ENCODE peak calls at places on chromosomes 1 and 21, in nine cellular contexts. T, W, F, H, G, K, L, X and Q are unnamed samples.

GRCh38 chr1:42765271-42765670 is 1.6 kb downstream of the P3H1 start:
- DNase-seq in T (no peak), W (no peak), F (no peak), H (no peak), G (no peak), K (no peak), L (no peak), X (no peak), Q (no peak)

GRCh38 chr1:110200666-110201065 is 9.4 kb upstream of the KCNC4 start:
- DNase-seq in T (no peak), W (no peak), F (no peak), H (no peak), G (no peak), K (no peak), L (no peak), X (no peak), Q (no peak)

GRCh38 chr1:19628879-19629278 is 15.2 kb upstream of the NBL1 start:
- DNase-seq in T (no peak), W (no peak), F (no peak), H (no peak), G (no peak), K (no peak), L (no peak), X (no peak), Q (no peak)

GRCh38 chr1:234908571-234908970 is 220.1 kb downstream of the TOMM20 start:
- DNase-seq in T (no peak), W (no peak), F (no peak), H (no peak), G (no peak), K (no peak), L (no peak), X (no peak), Q (no peak)

GRCh38 chr21:17780539-17780938 is 38.6 kb downstream of the C21orf91 start:
- DNase-seq in T (no peak), W (no peak), F (peak; percentile 27), H (no peak), G (no peak), K (no peak), L (peak; percentile 75), X (no peak), Q (no peak)

GRCh38 chr21:25936776-25937175 is 202.0 kb downstream of the GABPA start:
- DNase-seq in T (no peak), W (no peak), F (no peak), H (no peak), G (no peak), K (no peak), L (no peak), X (no peak), Q (no peak)

GRCh38 chr1:29281531-29281930 is 45.2 kb downstream of the PTPRU start:
- DNase-seq in T (no peak), W (no peak), F (no peak), H (no peak), G (no peak), K (no peak), L (no peak), X (no peak), Q (no peak)

GRCh38 chr1:233734456-233734855 is 120.5 kb downstream of the KCNK1 start:
- DNase-seq in T (no peak), W (no peak), F (no peak), H (no peak), G (no peak), K (no peak), L (no peak), X (no peak), Q (no peak)

GRCh38 chr1:41626616-41627375 is 142.3 kb upstream of the EDN2 start:
- DNase-seq in T (no peak), W (no peak), F (no peak), H (no peak), G (no peak), K (no peak), L (no peak), X (no peak), Q (no peak)
- H3K27ac ChIP-seq in T (no peak overlapping the region), W (no peak overlapping the region), F (no peak overlapping the region), H (no peak overlapping the region), G (no peak overlapping the region), K (no peak overlapping the region), L (no peak overlapping the region), X (no peak overlapping the region), Q (peak overlapping the region; percentile 2)

GRCh38 chr1:167940264-167940663 is 3.4 kb upstream of the MPC2 start:
- DNase-seq in T (no peak), W (no peak), F (no peak), H (no peak), G (no peak), K (no peak), L (no peak), X (no peak), Q (no peak)

GRCh38 chr1:167936930-167937708 is at the start of gene MPC2:
- DNase-seq in T (peak; percentile 10), W (peak; percentile 82), F (peak; percentile 38), H (peak; percentile 79), G (peak; percentile 24), K (peak; percentile 36), L (peak; percentile 85), X (peak; percentile 81), Q (peak; percentile 34)

GRCh38 chr1:167937709-167938010 is 788 bp upstream of the MPC2 start:
- DNase-seq in T (no peak), W (no peak), F (no peak), H (no peak), G (no peak), K (no peak), L (no peak), X (no peak), Q (no peak)

GRCh38 chr1:167936068-167936929 is at the start of gene DCAF6:
- DNase-seq in T (peak; percentile 82), W (peak; percentile 99), F (peak; percentile 96), H (peak; percentile 98), G (peak; percentile 91), K (peak; percentile 94), L (peak; percentile 99), X (peak; percentile 98), Q (peak; percentile 96)

DNA sequence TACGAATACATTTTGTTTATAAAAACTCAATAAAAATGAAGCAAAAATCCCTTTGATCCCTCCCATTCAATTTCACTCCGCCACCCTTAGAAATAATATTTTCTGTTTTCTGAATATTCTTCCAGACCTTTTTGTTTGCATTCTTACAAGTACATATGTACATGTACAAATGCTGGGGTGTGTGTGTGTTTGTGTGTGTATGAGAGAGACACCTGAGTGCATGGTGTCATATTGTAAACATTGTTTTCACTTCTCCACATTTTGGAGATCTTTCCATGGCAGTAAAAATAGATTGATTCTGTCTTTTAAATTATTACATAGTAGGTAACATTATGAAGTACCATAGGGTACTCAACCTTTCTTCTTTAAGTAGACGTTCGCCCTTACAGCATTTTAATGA is 1.2 kb upstream of the MPC2 start:
- DNase-seq in T (no peak), W (no peak), F (no peak), H (no peak), G (no peak), K (no peak), L (no peak), X (no peak), Q (no peak)
- H3K27ac ChIP-seq in T (no peak overlapping the region), W (no peak overlapping the region), F (no peak overlapping the region), H (peak overlapping the region; percentile 93), G (peak overlapping the region; percentile 99), K (no peak overlapping the region), L (peak overlapping the region; percentile 96), X (peak overlapping the region; percentile 98), Q (no peak overlapping the region)

DNA sequence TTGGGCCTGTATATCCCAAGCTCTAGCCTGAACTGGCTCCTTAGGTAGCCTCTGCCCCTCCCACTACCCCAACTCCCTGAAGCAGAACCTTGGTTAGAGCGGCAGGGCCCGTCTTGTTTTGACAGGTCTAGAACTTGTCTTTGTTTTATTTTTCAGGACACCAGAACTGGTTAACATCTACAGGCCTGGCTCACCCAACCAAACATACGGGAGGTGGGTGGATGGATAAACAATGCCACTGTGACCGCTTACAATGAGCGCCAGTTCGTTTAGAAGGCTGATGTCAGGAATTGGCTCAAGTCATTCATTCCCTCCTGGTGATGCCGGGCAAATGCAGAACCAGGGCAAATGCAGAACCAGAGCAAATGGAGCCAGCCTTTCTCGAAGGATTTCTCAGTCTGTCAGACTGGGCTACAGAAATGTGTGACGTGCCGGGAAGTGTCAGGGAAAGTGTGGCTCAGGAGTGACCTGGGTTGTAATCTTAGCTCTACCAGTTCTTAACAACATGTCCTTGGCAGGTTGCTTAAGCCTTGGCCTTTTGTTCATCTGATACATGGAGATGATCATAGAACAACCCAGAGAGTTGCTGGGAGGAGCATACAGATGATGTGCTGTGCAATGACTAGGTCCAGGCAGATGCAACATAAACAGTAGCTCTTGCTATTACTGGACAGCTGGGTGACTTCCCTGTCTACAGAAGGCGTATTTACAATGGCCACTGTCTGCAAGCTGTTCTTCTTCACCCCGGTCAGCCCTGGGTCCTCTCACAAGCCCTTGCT is 30.5 kb upstream of the BTG2 start:
- DNase-seq in T (no peak), W (peak; percentile 60), F (no peak), H (no peak), G (no peak), K (no peak), L (no peak), X (no peak), Q (no peak)
- H3K27ac ChIP-seq in T (peak overlapping the region; percentile 90), W (peak overlapping the region; percentile 81), F (no peak overlapping the region), H (no peak overlapping the region), G (no peak overlapping the region), K (peak overlapping the region; percentile 95), L (no peak overlapping the region), X (peak overlapping the region; percentile 68), Q (no peak overlapping the region)

GRCh38 chr1:94883688-94884087 is 43.2 kb downstream of the CNN3 start:
- DNase-seq in T (no peak), W (peak; percentile 60), F (no peak), H (no peak), G (no peak), K (no peak), L (no peak), X (no peak), Q (no peak)
- H3K27ac ChIP-seq in T (no peak overlapping the region), W (no peak overlapping the region), F (no peak overlapping the region), H (no peak overlapping the region), G (no peak overlapping the region), K (peak overlapping the region; percentile 81), L (no peak overlapping the region), X (peak overlapping the region; percentile 45), Q (peak overlapping the region; percentile 92)